ENCODE peak calls at places on chromosome 22, in nine cellular contexts. T, Z, Y, B, U, F, N, A and W are unnamed samples.

GRCh38 chr22:46547883-46548244 is 10.4 kb upstream of the CELSR1 start:
- DNase-seq in B (peak; percentile 62), Y (no peak), T (peak; percentile 71), N (peak; percentile 69), Z (peak; percentile 70), A (peak; percentile 93), U (peak; percentile 92), F (peak; percentile 45), W (peak; percentile 83)

GRCh38 chr22:41966225-41966606 is 3.0 kb upstream of the SEPTIN3 start:
- DNase-seq in U (no peak), Y (no peak), N (no peak), B (no peak), F (no peak), A (no peak), T (no peak), Z (no peak), W (no peak)

GRCh38 chr22:43919106-43919965 is 4.3 kb upstream of the PNPLA3 start:
- DNase-seq in T (peak; percentile 72), N (no peak), Y (no peak), U (peak; percentile 33), A (no peak), F (no peak), Z (no peak), B (peak; percentile 83), W (no peak)

GRCh38 chr22:42418811-42419243 is 13.4 kb downstream of the NFAM1 start:
- DNase-seq in F (no peak), B (no peak), T (no peak), Z (no peak), N (no peak), A (no peak), U (no peak), Y (no peak), W (no peak)

GRCh38 chr22:40421941-40422340 is 51.5 kb downstream of the SGSM3 start:
- DNase-seq in U (no peak), Y (no peak), A (no peak), N (no peak), B (no peak), F (no peak), T (no peak), Z (no peak), W (no peak)

GRCh38 chr22:42500164-42500835 is 19.3 kb downstream of the RRP7A start:
- DNase-seq in Z (no peak), A (peak; percentile 76), B (peak; percentile 81), F (no peak), Y (peak; percentile 91), T (peak; percentile 71), U (peak; percentile 50), N (peak; percentile 91), W (peak; percentile 71)

GRCh38 chr22:17785185-17786184 is 11.2 kb upstream of the BID start:
- DNase-seq in T (peak; percentile 39), U (no peak), B (no peak), Y (peak; percentile 84), N (peak; percentile 62), A (peak; percentile 23), F (no peak), Z (no peak), W (peak; percentile 35)

GRCh38 chr22:30804626-30805025 is 110.0 kb downstream of the OSBP2 start:
- DNase-seq in A (no peak), N (no peak), Z (no peak), T (no peak), B (no peak), F (no peak), U (no peak), Y (no peak), W (no peak)

GRCh38 chr22:39567135-39567946 is 3.2 kb upstream of the CACNA1I start:
- DNase-seq in N (no peak), Z (no peak), A (no peak), B (no peak), Y (no peak), U (no peak), T (peak; percentile 62), F (no peak), W (no peak)

GRCh38 chr22:45966320-45966891 is 10.6 kb downstream of the WNT7B start:
- DNase-seq in A (no peak), F (no peak), U (no peak), N (no peak), Y (no peak), B (no peak), Z (no peak), T (no peak), W (no peak)

GRCh38 chr22:41762980-41763779 is 37.3 kb upstream of the CCDC134 start:
- DNase-seq in U (no peak), T (peak; percentile 63), A (peak; percentile 22), B (no peak), N (no peak), F (no peak), Y (peak; percentile 31), Z (no peak), W (peak; percentile 28)

GRCh38 chr22:22704156-22704946 is 59.9 kb downstream of the GGTLC2 start:
- DNase-seq in F (no peak), Y (no peak), A (no peak), U (no peak), Z (no peak), N (no peak), T (no peak), B (no peak), W (no peak)

GRCh38 chr22:23835773-23836144 is 3.0 kb downstream of the DERL3 start:
- DNase-seq in N (peak; percentile 53), U (no peak), B (no peak), Y (no peak), A (no peak), F (no peak), T (no peak), Z (no peak), W (no peak)

DNA sequence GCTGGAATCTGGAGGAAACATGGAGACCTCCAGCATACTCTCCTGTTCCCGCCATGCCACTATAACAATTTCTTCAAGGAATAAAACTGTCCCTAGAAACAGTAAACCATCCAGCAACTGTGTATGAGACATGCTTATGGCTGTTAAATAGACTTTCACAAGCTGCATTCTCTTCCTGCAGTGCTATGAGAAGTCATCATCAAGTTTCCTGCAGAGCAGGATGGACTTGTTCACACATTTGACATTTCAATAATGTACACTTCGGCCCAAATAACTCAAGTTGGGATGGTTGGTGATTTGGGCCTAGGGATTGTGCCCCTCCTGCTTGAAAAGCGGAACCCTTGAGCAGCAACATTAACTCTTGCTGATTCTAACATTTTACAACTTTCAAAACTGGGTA is 20.2 kb upstream of the CSF2RB start:
- DNase-seq in F (no peak), N (no peak), Y (no peak), T (no peak), A (no peak), Z (no peak), U (no peak), B (no peak), W (no peak)
- TF ChIP-seq CTCF in F (no peak), N (no peak), Y (no peak), T (no peak), A (no peak), Z (no peak), U (no peak), B (no peak), W (no peak)

GRCh38 chr22:25112538-25113253 is 87.0 kb upstream of the CRYBB3 start:
- DNase-seq in A (no peak), F (no peak), U (no peak), N (no peak), B (no peak), T (no peak), Y (no peak), Z (no peak), W (no peak)
- H3K4me3 ChIP-seq in A (no peak overlapping the region), F (no peak overlapping the region), U (no peak overlapping the region), N (peak overlapping the region; percentile 68), B (peak overlapping the region; percentile 71), T (no peak overlapping the region), Y (no peak overlapping the region), Z (no peak overlapping the region), W (no peak overlapping the region)

GRCh38 chr22:26826431-26826935 is 169.1 kb downstream of the MIAT start:
- DNase-seq in N (no peak), T (no peak), B (no peak), F (no peak), A (no peak), Y (no peak), Z (no peak), U (no peak), W (no peak)
- TF ChIP-seq CTCF in N (no peak), T (no peak), B (no peak), F (no peak), A (no peak), Y (no peak), Z (no peak), U (no peak), W (no peak)

GRCh38 chr22:25451480-25452114 is 112.9 kb upstream of the GRK3 start:
- DNase-seq in Z (no peak), T (no peak), B (no peak), Y (no peak), A (no peak), N (no peak), F (no peak), U (peak; percentile 5), W (peak; percentile 13)

GRCh38 chr22:25448435-25449051 is 115.9 kb upstream of the GRK3 start:
- DNase-seq in N (no peak), A (peak; percentile 26), U (peak; percentile 48), F (no peak), Z (no peak), T (peak; percentile 12), Y (peak; percentile 20), B (no peak), W (peak; percentile 21)

GRCh38 chr22:25449781-25450317 is 114.6 kb upstream of the GRK3 start:
- DNase-seq in A (no peak), N (no peak), U (peak; percentile 16), Z (no peak), B (no peak), T (peak; percentile 46), F (no peak), Y (no peak), W (no peak)

GRCh38 chr22:25447689-25448434 is 116.6 kb upstream of the GRK3 start:
- DNase-seq in A (peak; percentile 83), T (peak; percentile 80), Z (no peak), U (peak; percentile 79), Y (peak; percentile 92), N (peak; percentile 95), F (no peak), B (peak; percentile 69), W (peak; percentile 83)

GRCh38 chr22:25447067-25447688 is 117.3 kb upstream of the GRK3 start:
- DNase-seq in N (no peak), F (no peak), A (no peak), Y (no peak), U (peak; percentile 6), B (no peak), T (no peak), Z (no peak), W (no peak)
- H3K4me3 ChIP-seq in N (no peak overlapping the region), F (no peak overlapping the region), A (no peak overlapping the region), Y (no peak overlapping the region), U (no peak overlapping the region), B (peak overlapping the region; percentile 77), T (peak overlapping the region; percentile 90), Z (no peak overlapping the region), W (no peak overlapping the region)

GRCh38 chr22:21657361-21658118 is 8.3 kb upstream of the PPIL2 start:
- DNase-seq in Y (peak; percentile 87), A (peak; percentile 15), F (no peak), N (peak; percentile 80), T (peak; percentile 25), Z (no peak), B (no peak), U (no peak), W (peak; percentile 18)
- TF ChIP-seq CTCF in Y (peak; percentile 16), A (no peak), F (peak; percentile 14), N (no peak), T (no peak), Z (no peak), B (no peak), U (peak; percentile 7), W (no peak)

DNA sequence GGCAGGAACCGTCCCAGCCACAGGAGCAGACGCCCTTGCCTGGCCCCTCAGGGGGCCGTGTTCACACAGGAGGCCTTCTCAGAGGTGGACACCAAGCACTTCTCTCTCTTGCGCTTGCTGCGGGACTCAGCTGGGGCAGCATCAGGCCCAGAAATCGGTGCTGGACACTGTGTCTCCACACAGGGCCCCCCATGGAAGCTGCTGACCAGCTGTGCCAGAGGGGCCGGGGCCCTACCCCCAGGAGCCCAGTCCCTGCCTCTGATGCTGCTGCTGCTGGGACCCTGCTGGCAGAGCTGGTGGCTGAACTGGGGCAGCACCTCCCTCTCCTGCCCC is 4.0 kb downstream of the PLXNB2 start:
- DNase-seq in F (no peak), Z (no peak), N (no peak), Y (no peak), A (no peak), U (no peak), B (no peak), T (no peak), W (no peak)
- H3K4me3 ChIP-seq in F (no peak overlapping the region), Z (no peak overlapping the region), N (no peak overlapping the region), Y (peak overlapping the region; percentile 3), A (no peak overlapping the region), U (peak overlapping the region; percentile 13), B (peak overlapping the region; percentile 99), T (no peak overlapping the region), W (no peak overlapping the region)